ENCODE peak calls at places on chromosomes 13 and 19, in ten cellular contexts. N is mucosa of descending colon, S is AG04449, R is left ventricle myocardium inferior, Y is epithelial cell of proximal tubule, Z is HFF-Myc, D is WERI-Rb-1, H is ovary, U is cardiac fibroblast, J is choroid plexus epithelial cell. F is an unnamed sample.

GRCh38 chr13:23707674-23708073 is 137.5 kb downstream of the TNFRSF19 start:
- DNase-seq in N (no peak), S (no peak), R (no peak), Y (no peak), Z (no peak), D (peak; percentile 50), H (no peak), U (peak; percentile 59), J (peak; percentile 76), F (no peak)

GRCh38 chr19:38455031-38455430 is 21.5 kb downstream of the RYR1 start:
- DNase-seq in N (no peak), S (no peak), R (no peak), Y (no peak), Z (peak; percentile 6), D (no peak), H (no peak), U (peak; percentile 10), J (peak; percentile 15), F (no peak)

GRCh38 chr19:56245062-56245740 is 27.3 kb upstream of the EDDM13 start:
- DNase-seq in N (no peak), S (no peak), R (no peak), Y (no peak), Z (no peak), D (no peak), H (no peak), U (no peak), J (no peak), F (no peak)

GRCh38 chr13:49733181-49733951 is 42.1 kb upstream of the EBPL start:
- DNase-seq in N (no peak), S (no peak), R (no peak), Y (no peak), Z (no peak), D (no peak), H (no peak), U (peak; percentile 3), J (peak; percentile 6), F (peak; percentile 16)

GRCh38 chr13:21229241-21230024 is 53.0 kb downstream of the MRPL57 start:
- DNase-seq in N (no peak), S (no peak), R (no peak), Y (no peak), Z (no peak), D (no peak), H (no peak), U (no peak), J (no peak), F (no peak)

GRCh38 chr13:43316997-43317396 is 293.6 kb downstream of the DNAJC15 start:
- DNase-seq in N (peak; percentile 25), S (no peak), R (no peak), Y (no peak), Z (no peak), D (no peak), H (peak; percentile 36), U (peak; percentile 78), J (peak; percentile 72), F (no peak)

GRCh38 chr19:10797541-10798256 is 38.3 kb downstream of the TMED1 start:
- DNase-seq in N (no peak), S (no peak), R (no peak), Y (no peak), Z (no peak), D (no peak), H (no peak), U (peak; percentile 42), J (peak; percentile 29), F (no peak)

GRCh38 chr13:40973409-40973808 is 45.7 kb downstream of the ELF1 start:
- DNase-seq in N (no peak), S (no peak), R (no peak), Y (no peak), Z (no peak), D (no peak), H (no peak), U (no peak), J (no peak), F (no peak)

GRCh38 chr13:34044660-34045080 is 226.7 kb downstream of the RFC3 start:
- DNase-seq in N (no peak), S (peak; percentile 78), R (no peak), Y (peak; percentile 16), Z (peak; percentile 83), D (no peak), H (no peak), U (peak; percentile 66), J (peak; percentile 67), F (no peak)

GRCh38 chr19:50874185-50874584 is 946 bp downstream of the KLK2 start:
- DNase-seq in N (no peak), S (no peak), R (no peak), Y (no peak), Z (no peak), D (no peak), H (no peak), U (no peak), J (no peak), F (no peak)

GRCh38 chr19:37936166-37936565 is 29.2 kb downstream of the SIPA1L3 start:
- DNase-seq in N (peak; percentile 49), S (no peak), R (no peak), Y (no peak), Z (no peak), D (no peak), H (no peak), U (no peak), J (no peak), F (peak; percentile 66)

GRCh38 chr13:72726721-72727416 is 560 bp downstream of the MZT1 start:
- DNase-seq in N (peak; percentile 74), S (no peak), R (peak; percentile 42), Y (no peak), Z (no peak), D (peak; percentile 66), H (peak; percentile 16), U (peak; percentile 12), J (peak; percentile 23), F (no peak)

GRCh38 chr13:78317030-78317429 is 286.3 kb downstream of the POU4F1 start:
- DNase-seq in N (no peak), S (no peak), R (no peak), Y (no peak), Z (peak; percentile 2), D (no peak), H (no peak), U (peak; percentile 14), J (no peak), F (peak; percentile 6)

GRCh38 chr19:35740108-35740422 is 2.2 kb downstream of the IGFLR1 start:
- DNase-seq in N (no peak), S (no peak), R (no peak), Y (no peak), Z (no peak), D (no peak), H (no peak), U (no peak), J (no peak), F (no peak)

GRCh38 chr13:109778102-109778542 is 8.3 kb downstream of the IRS2 start:
- DNase-seq in N (no peak), S (no peak), R (no peak), Y (no peak), Z (no peak), D (no peak), H (no peak), U (no peak), J (peak; percentile 66), F (no peak)

GRCh38 chr19:49952475-49952829 is 8.5 kb downstream of the SIGLEC11 start:
- DNase-seq in N (no peak), S (no peak), R (no peak), Y (no peak), Z (no peak), D (no peak), H (no peak), U (no peak), J (peak; percentile 21), F (no peak)

GRCh38 chr19:46503848-46504453 is 8.3 kb upstream of the PNMA8B start:
- DNase-seq in N (no peak), S (no peak), R (no peak), Y (no peak), Z (no peak), D (no peak), H (no peak), U (no peak), J (no peak), F (no peak)

GRCh38 chr19:35013820-35014754 is 14.0 kb downstream of the GRAMD1A start:
- DNase-seq in N (peak; percentile 35), S (no peak), R (no peak), Y (no peak), Z (no peak), D (no peak), H (no peak), U (no peak), J (peak; percentile 43), F (no peak)

GRCh38 chr19:40908981-40909380 is 26.9 kb upstream of the CYP2A7 start:
- DNase-seq in N (no peak), S (no peak), R (no peak), Y (no peak), Z (no peak), D (no peak), H (no peak), U (no peak), J (peak; percentile 69), F (peak; percentile 71)

DNA sequence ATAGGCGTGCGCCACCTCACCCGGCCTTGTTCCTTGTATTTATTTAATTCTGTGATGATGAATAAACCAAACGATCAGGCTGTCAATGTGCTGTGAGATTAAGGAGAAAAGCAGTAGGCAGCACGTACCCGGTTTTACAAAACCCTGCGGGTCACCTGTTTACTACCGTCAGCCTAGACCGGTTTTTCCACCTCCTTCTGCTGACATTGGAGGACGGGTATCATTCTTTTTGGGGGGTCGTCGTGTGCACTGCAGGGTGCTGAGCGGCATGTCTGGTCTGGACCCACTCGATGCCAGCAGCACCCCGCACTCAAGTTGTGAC is 929 bp upstream of the DAZAP1 start:
- DNase-seq in N (no peak), S (no peak), R (no peak), Y (no peak), Z (no peak), D (no peak), H (no peak), U (no peak), J (no peak), F (no peak)
- TF ChIP-seq CTCF in N (no peak), S (no peak), R (no peak), Y (no peak), Z (no peak), D (no peak), H (no peak), U (no peak), J (no peak), F (no peak)

GRCh38 chr13:26323764-26324163 is 69.8 kb downstream of the CDK8 start:
- DNase-seq in N (no peak), S (no peak), R (no peak), Y (no peak), Z (no peak), D (no peak), H (no peak), U (no peak), J (no peak), F (no peak)
- H3K4me3 ChIP-seq in N (no peak overlapping the region), S (no peak overlapping the region), R (no peak overlapping the region), Y (no peak overlapping the region), Z (no peak overlapping the region), D (no peak overlapping the region), H (no peak overlapping the region), U (no peak overlapping the region), J (no peak overlapping the region), F (no peak overlapping the region)

GRCh38 chr19:17605761-17606745 is 50.6 kb downstream of the COLGALT1 start:
- DNase-seq in N (peak; percentile 77), S (no peak), R (peak; percentile 62), Y (no peak), Z (peak; percentile 46), D (peak; percentile 34), H (peak; percentile 87), U (peak; percentile 74), J (peak; percentile 79), F (peak; percentile 95)
- TF ChIP-seq CTCF in N (no peak), S (peak; percentile 55), R (peak; percentile 62), Y (peak; percentile 67), Z (peak; percentile 63), D (peak; percentile 68), H (peak; percentile 95), U (peak; percentile 27), J (peak; percentile 41), F (peak; percentile 66)

GRCh38 chr13:99984463-99985242 is 3.1 kb downstream of the ZIC2 start:
- DNase-seq in N (peak; percentile 33), S (no peak), R (no peak), Y (no peak), Z (no peak), D (peak; percentile 44), H (no peak), U (no peak), J (peak; percentile 63), F (no peak)
- H3K4me3 ChIP-seq in N (no peak overlapping the region), S (no peak overlapping the region), R (no peak overlapping the region), Y (no peak overlapping the region), Z (no peak overlapping the region), D (peak overlapping the region; percentile 74), H (no peak overlapping the region), U (no peak overlapping the region), J (peak overlapping the region; percentile 90), F (peak overlapping the region; percentile 30)